ENCODE peak calls at places on chromosomes 13 and 19, in four cellular contexts. One of them, this sample, is unnamed.

GRCh38 chr19:19386373-19386869 is 19.1 kb upstream of the GATAD2A start:
- DNase-seq in WTC11: no peak
- DNase-seq in GM12878: no peak
- DNase-seq in K562: no peak
- DNase-seq in this sample: no peak

GRCh38 chr19:1264801-1265610 is 4.1 kb upstream of the CIRBP start:
- DNase-seq in WTC11: peak; percentile 77
- DNase-seq in GM12878: no peak
- DNase-seq in K562: peak; percentile 62
- DNase-seq in this sample: peak; percentile 84

GRCh38 chr13:32264407-32264806 is 50.8 kb downstream of the ZAR1L start:
- DNase-seq in WTC11: no peak
- DNase-seq in GM12878: no peak
- DNase-seq in K562: no peak
- DNase-seq in this sample: no peak

GRCh38 chr13:23715762-23716235 is 145.6 kb downstream of the TNFRSF19 start:
- DNase-seq in WTC11: peak; percentile 73
- DNase-seq in GM12878: no peak
- DNase-seq in K562: peak; percentile 36
- DNase-seq in this sample: peak; percentile 62

GRCh38 chr13:65653548-65654078 is 1576.5 kb downstream of the PCDH9 start:
- DNase-seq in WTC11: no peak
- DNase-seq in GM12878: no peak
- DNase-seq in K562: no peak
- DNase-seq in this sample: no peak

GRCh38 chr13:112893570-112894422 is 75.2 kb upstream of the MCF2L start:
- DNase-seq in WTC11: peak; percentile 67
- DNase-seq in GM12878: no peak
- DNase-seq in K562: peak; percentile 84
- DNase-seq in this sample: peak; percentile 76

GRCh38 chr13:105346141-105346766 is 1189.2 kb downstream of the EFNB2 start:
- DNase-seq in WTC11: no peak
- DNase-seq in GM12878: no peak
- DNase-seq in K562: no peak
- DNase-seq in this sample: peak; percentile 0

GRCh38 chr13:101346161-101346560 is 70.1 kb downstream of the NALCN start:
- DNase-seq in WTC11: no peak
- DNase-seq in GM12878: no peak
- DNase-seq in K562: no peak
- DNase-seq in this sample: no peak

GRCh38 chr19:19642506-19643157 is 825 bp downstream of the GMIP start:
- DNase-seq in WTC11: no peak
- DNase-seq in GM12878: no peak
- DNase-seq in K562: peak; percentile 44
- DNase-seq in this sample: no peak

GRCh38 chr13:52980695-52981094 is 47.9 kb upstream of the OLFM4 start:
- DNase-seq in WTC11: no peak
- DNase-seq in GM12878: no peak
- DNase-seq in K562: no peak
- DNase-seq in this sample: no peak

GRCh38 chr19:1385816-1386215 is 2.1 kb downstream of the NDUFS7 start:
- DNase-seq in WTC11: no peak
- DNase-seq in GM12878: no peak
- DNase-seq in K562: no peak
- DNase-seq in this sample: no peak

GRCh38 chr19:45994456-45994988 is 745 bp upstream of the CCDC61 start:
- DNase-seq in WTC11: no peak
- DNase-seq in GM12878: no peak
- DNase-seq in K562: no peak
- DNase-seq in this sample: no peak

GRCh38 chr19:18605546-18606280 is 886 bp downstream of the CRLF1 start:
- DNase-seq in WTC11: no peak
- DNase-seq in GM12878: no peak
- DNase-seq in K562: no peak
- DNase-seq in this sample: no peak

GRCh38 chr13:46751811-46752635 is 44.9 kb downstream of the ESD start:
- DNase-seq in WTC11: no peak
- DNase-seq in GM12878: peak; percentile 45
- DNase-seq in K562: no peak
- DNase-seq in this sample: no peak

GRCh38 chr19:29952127-29952526 is 10.1 kb downstream of the URI1 start:
- DNase-seq in WTC11: no peak
- DNase-seq in GM12878: no peak
- DNase-seq in K562: no peak
- DNase-seq in this sample: no peak

GRCh38 chr13:29763426-29764180 is 86.8 kb downstream of the UBL3 start:
- DNase-seq in WTC11: no peak
- DNase-seq in GM12878: no peak
- DNase-seq in K562: no peak
- DNase-seq in this sample: no peak

GRCh38 chr19:47520839-47521238 is 6.0 kb upstream of the NAPA start:
- DNase-seq in WTC11: no peak
- DNase-seq in GM12878: no peak
- DNase-seq in K562: no peak
- DNase-seq in this sample: no peak

GRCh38 chr13:33452873-33453558 is 167.5 kb upstream of the STARD13 start:
- DNase-seq in WTC11: no peak
- DNase-seq in GM12878: no peak
- DNase-seq in K562: no peak
- DNase-seq in this sample: no peak
- TF ChIP-seq NR2C2 in WTC11: no peak
- TF ChIP-seq NR2C2 in GM12878: no peak
- TF ChIP-seq NR2C2 in K562: no peak
- TF ChIP-seq NR2C2 in this sample: no peak

DNA sequence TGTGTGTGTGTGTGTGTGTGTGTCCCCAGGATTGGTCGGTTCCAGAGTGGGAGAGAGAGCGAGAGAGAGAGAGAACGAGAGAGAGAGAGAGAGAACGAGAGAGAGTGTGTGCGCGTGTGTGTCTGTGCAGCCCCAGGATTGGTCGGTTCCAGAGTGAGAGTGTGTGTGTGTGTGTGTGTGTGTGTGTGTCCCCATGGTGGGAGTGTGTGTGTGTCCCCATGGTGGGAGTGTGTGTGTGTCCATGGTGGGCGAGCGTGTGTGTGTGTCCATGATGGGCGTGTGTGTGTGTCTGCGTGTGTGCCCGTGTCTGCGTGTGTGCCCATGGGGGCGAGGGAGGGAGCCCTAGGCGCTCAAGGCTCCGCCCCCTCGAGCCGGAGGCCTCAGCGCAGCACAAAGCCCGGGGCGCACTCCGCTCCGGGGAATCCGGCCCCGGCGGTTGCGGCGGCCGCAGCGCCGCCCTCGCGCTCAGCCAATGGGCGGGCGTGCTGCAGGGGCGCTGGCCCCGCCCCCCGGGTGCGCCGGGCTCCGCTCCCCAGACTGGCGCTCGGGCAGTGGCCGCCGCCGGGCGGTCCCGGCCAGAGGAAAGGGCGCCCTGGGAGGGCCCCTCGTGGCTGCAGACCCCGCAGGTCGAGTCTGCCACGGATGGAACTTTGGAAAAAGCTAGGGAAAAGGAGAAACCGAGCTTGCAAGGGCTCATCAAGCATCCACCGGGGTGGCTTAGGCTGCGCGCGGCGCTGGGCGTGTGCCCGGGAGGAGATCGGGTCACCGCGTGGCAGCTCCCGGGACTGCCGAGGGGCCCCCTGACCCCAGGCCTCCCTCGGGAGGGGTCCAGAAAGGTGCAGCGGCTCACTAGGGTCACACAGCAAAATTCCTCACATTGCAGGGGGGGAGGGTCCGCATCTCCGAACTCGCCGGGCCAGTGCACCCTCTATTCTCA is 96.2 kb downstream of the INSR start:
- DNase-seq in WTC11: peak; percentile 87
- DNase-seq in GM12878: peak; percentile 81
- DNase-seq in K562: peak; percentile 96
- DNase-seq in this sample: peak; percentile 86
- TF ChIP-seq NR2C2 in WTC11: no peak
- TF ChIP-seq NR2C2 in GM12878: no peak
- TF ChIP-seq NR2C2 in K562: peak; percentile 46
- TF ChIP-seq NR2C2 in this sample: no peak

DNA sequence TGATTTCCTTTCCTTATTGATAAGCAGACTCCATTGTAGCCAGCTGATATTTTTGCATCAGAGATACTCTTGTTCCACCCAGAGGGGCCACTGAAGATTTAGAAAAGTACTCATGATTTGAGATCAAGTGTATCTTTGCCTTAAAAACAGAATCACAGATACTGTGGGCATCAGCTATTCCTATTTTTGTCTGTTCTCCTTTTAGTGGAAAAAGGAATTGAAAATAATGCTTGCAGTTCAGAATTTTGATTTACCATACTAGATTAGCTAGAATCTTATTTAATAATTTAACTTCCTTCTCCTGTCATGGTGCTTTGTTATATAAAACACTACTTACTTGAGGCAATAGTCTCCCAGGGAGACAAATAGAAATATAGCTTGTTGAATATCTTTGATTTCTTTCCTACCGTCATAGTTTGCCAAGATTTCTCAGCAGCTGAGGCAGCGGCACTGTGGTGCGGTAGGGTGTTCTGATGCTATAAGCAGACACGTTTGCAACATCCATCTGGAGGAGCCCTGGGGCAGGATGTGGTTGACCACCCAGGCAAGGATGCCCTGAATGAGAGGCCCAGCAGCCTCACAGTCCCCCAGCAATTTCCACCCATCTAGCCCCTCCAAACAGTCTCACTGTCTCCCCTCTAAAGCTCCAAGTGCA is 47.0 kb upstream of the RAP2A start:
- DNase-seq in WTC11: no peak
- DNase-seq in GM12878: no peak
- DNase-seq in K562: no peak
- DNase-seq in this sample: no peak
- TF ChIP-seq NR2C2 in WTC11: no peak
- TF ChIP-seq NR2C2 in GM12878: no peak
- TF ChIP-seq NR2C2 in K562: no peak
- TF ChIP-seq NR2C2 in this sample: no peak

GRCh38 chr13:36057041-36057440 is 74.1 kb downstream of the DCLK1 start:
- DNase-seq in WTC11: no peak
- DNase-seq in GM12878: no peak
- DNase-seq in K562: no peak
- DNase-seq in this sample: no peak

GRCh38 chr13:36054041-36054440 is 77.1 kb downstream of the DCLK1 start:
- DNase-seq in WTC11: no peak
- DNase-seq in GM12878: no peak
- DNase-seq in K562: no peak
- DNase-seq in this sample: no peak

GRCh38 chr13:36062249-36062648 is 68.9 kb downstream of the DCLK1 start:
- DNase-seq in WTC11: no peak
- DNase-seq in GM12878: no peak
- DNase-seq in K562: no peak
- DNase-seq in this sample: no peak

DNA sequence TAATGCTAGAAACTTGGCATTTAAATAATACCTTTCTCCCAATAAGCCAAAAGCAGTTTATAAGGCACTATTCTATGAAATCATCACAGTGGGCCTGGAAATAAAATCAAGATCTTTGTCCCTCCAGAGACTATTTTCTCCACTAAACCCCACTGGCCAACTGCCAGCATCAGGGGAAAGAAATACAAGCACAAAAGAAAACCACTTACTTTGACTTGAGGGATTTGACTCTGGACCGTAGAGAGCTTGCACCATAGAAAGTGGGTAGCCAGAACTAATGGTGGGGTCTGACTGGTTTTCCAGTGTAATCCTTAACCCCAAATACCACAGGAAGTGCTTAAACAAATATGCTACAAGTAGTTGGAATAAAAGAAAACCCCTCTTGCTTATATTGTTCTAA is 71.8 kb downstream of the DCLK1 start:
- DNase-seq in WTC11: no peak
- DNase-seq in GM12878: no peak
- DNase-seq in K562: no peak
- DNase-seq in this sample: no peak
- TF ChIP-seq NR2C2 in WTC11: no peak
- TF ChIP-seq NR2C2 in GM12878: no peak
- TF ChIP-seq NR2C2 in K562: no peak
- TF ChIP-seq NR2C2 in this sample: no peak